ENCODE peak calls at places on chromosomes 16 and 17, in eight cellular contexts. U is NCI-H524; O is activated CD4-positive, alpha-beta T cell treated with anti-CD3 and anti-CD28 coated beads, Interleukin-2, amount 50 U/mL, for 1 hour; L is effector CD4-positive, alpha-beta T cell; D is Peyer's patch; T is fibroblast of lung; N is GM23248; A is mesothelial cell of epicardium. R is an unnamed sample.

GRCh38 chr17:14744716-14745115 is 443.8 kb downstream of the HS3ST3B1 start:
- DNase-seq in U (no peak), O (no peak), L (no peak), D (no peak), T (peak), N (peak), A (no peak), R (no peak)

GRCh38 chr16:87686697-87687570 is 78.9 kb downstream of the KLHDC4 start:
- DNase-seq in U (no peak), O (no peak), L (no peak), D (no peak), T (no peak), N (peak), A (no peak), R (no peak)

GRCh38 chr16:54363760-54364159 is 77.2 kb upstream of the IRX3 start:
- DNase-seq in U (no peak), O (no peak), L (no peak), D (no peak), T (no peak), N (no peak), A (no peak), R (no peak)

GRCh38 chr17:61794792-61795191 is 68.5 kb downstream of the BRIP1 start:
- DNase-seq in U (no peak), O (no peak), L (no peak), D (no peak), T (no peak), N (no peak), A (no peak), R (no peak)

GRCh38 chr16:24123275-24123674 is 132.9 kb upstream of the CACNG3 start:
- DNase-seq in U (no peak), O (no peak), L (no peak), D (no peak), T (no peak), N (no peak), A (no peak), R (no peak)

GRCh38 chr17:67475161-67475887 is 98.2 kb downstream of the PITPNC1 start:
- DNase-seq in U (peak), O (peak), L (peak), D (peak), T (peak), N (peak), A (no peak), R (peak)

GRCh38 chr16:87895641-87896141 is 26.4 kb upstream of the SLC7A5 start:
- DNase-seq in U (no peak), O (peak), L (peak), D (peak), T (peak), N (peak), A (no peak), R (no peak)

GRCh38 chr17:82920715-82921114 is 80.9 kb upstream of the ZNF750 start:
- DNase-seq in U (no peak), O (no peak), L (no peak), D (no peak), T (no peak), N (no peak), A (no peak), R (no peak)

GRCh38 chr17:62741290-62741689 is 66.8 kb downstream of the MARCHF10 start:
- DNase-seq in U (no peak), O (no peak), L (no peak), D (no peak), T (no peak), N (no peak), A (no peak), R (no peak)

GRCh38 chr16:25747160-25747758 is 55.5 kb downstream of the HS3ST4 start:
- DNase-seq in U (no peak), O (no peak), L (no peak), D (no peak), T (no peak), N (peak), A (peak), R (no peak)

GRCh38 chr17:327971-328370 is 24.6 kb downstream of the RPH3AL start:
- DNase-seq in U (no peak), O (no peak), L (no peak), D (no peak), T (no peak), N (no peak), A (no peak), R (no peak)